ENCODE peak calls at places on chromosomes 6 and 20, in eight cellular contexts. D, J, B, S, N, E, X and T are unnamed samples.

GRCh38 chr6:132590362-132590761 is 821 bp upstream of the TAAR5 start:
- DNase-seq in J (no peak), E (no peak), X (no peak), D (no peak), S (no peak), B (no peak), N (no peak), T (no peak)

GRCh38 chr20:34968020-34968775 is 12.5 kb downstream of the MYH7B start:
- DNase-seq in J (no peak), N (no peak), X (no peak), D (no peak), E (no peak), B (no peak), S (no peak), T (no peak)

GRCh38 chr6:30213999-30214982 is 1.1 kb upstream of the TRIM26 start:
- DNase-seq in X (peak), D (peak), J (peak), N (no peak), S (peak), E (peak), B (peak), T (no peak)

GRCh38 chr6:137724018-137724403 is 143.0 kb upstream of the TNFAIP3 start:
- DNase-seq in S (no peak), B (no peak), D (no peak), X (no peak), J (no peak), E (no peak), N (no peak), T (no peak)

GRCh38 chr6:20708367-20709124 is 174.3 kb downstream of the CDKAL1 start:
- DNase-seq in E (no peak), N (no peak), X (no peak), S (no peak), D (no peak), J (no peak), B (no peak), T (no peak)

GRCh38 chr6:82588020-82588419 is 224.4 kb downstream of the TPBG start:
- DNase-seq in E (no peak), N (no peak), J (no peak), X (no peak), S (no peak), B (no peak), D (no peak), T (no peak)

GRCh38 chr6:68777956-68778355 is 142.9 kb downstream of the ADGRB3 start:
- DNase-seq in S (no peak), J (peak), X (no peak), E (no peak), D (peak), N (no peak), B (no peak), T (no peak)

GRCh38 chr6:36627801-36628246 is 33.7 kb downstream of the SRSF3 start:
- DNase-seq in J (no peak), B (no peak), D (peak), N (no peak), E (peak), S (no peak), X (no peak), T (no peak)

GRCh38 chr20:56004611-56005388 is 519 bp downstream of the CBLN4 start:
- DNase-seq in J (no peak), E (no peak), X (no peak), N (no peak), S (no peak), D (no peak), B (no peak), T (no peak)

GRCh38 chr20:33702861-33703260 is 16.7 kb upstream of the E2F1 start:
- DNase-seq in E (no peak), S (no peak), D (no peak), J (no peak), B (no peak), N (no peak), X (no peak), T (no peak)

GRCh38 chr20:2693996-2694471 is 1.5 kb downstream of the EBF4 start:
- DNase-seq in B (no peak), E (peak), S (no peak), J (no peak), X (peak), D (no peak), N (no peak), T (no peak)

GRCh38 chr6:44016131-44016870 is 111.0 kb downstream of the MRPL14 start:
- DNase-seq in X (no peak), D (no peak), S (no peak), E (no peak), N (no peak), J (no peak), B (no peak), T (no peak)

GRCh38 chr20:46814366-46815232 is 80.0 kb upstream of the EYA2 start:
- DNase-seq in N (no peak), S (no peak), J (no peak), D (peak), B (no peak), E (no peak), X (no peak), T (no peak)

GRCh38 chr6:3838992-3839867 is 9.9 kb upstream of the FAM50B start:
- DNase-seq in X (no peak), S (no peak), J (no peak), D (peak), N (no peak), B (no peak), E (no peak), T (no peak)

GRCh38 chr6:150202404-150202803 is 59.6 kb downstream of the PPP1R14C start:
- DNase-seq in D (no peak), B (no peak), E (peak), X (no peak), S (no peak), J (no peak), N (no peak), T (no peak)

GRCh38 chr6:165988757-165989456 is 178.7 kb downstream of the TBXT start:
- DNase-seq in S (no peak), B (no peak), J (no peak), X (no peak), E (no peak), D (no peak), N (no peak), T (no peak)

GRCh38 chr6:126513198-126513597 is 173.3 kb downstream of the CENPW start:
- DNase-seq in X (no peak), D (no peak), E (no peak), J (no peak), B (no peak), N (no peak), S (no peak), T (no peak)

GRCh38 chr20:10769700-10770099 is 95.9 kb upstream of the JAG1 start:
- DNase-seq in J (no peak), B (no peak), D (no peak), X (no peak), S (no peak), N (no peak), E (no peak), T (peak)

GRCh38 chr20:23161968-23162696 is 76.0 kb upstream of the CD93 start:
- DNase-seq in B (no peak), X (no peak), D (no peak), J (no peak), E (peak), S (no peak), N (no peak), T (no peak)

GRCh38 chr6:167778497-167779122 is 48.1 kb upstream of the AFDN start:
- DNase-seq in S (no peak), E (peak), X (no peak), D (no peak), J (no peak), B (no peak), N (no peak), T (no peak)

GRCh38 chr6:95576218-95576617 is 1.1 kb upstream of the MANEA start:
- DNase-seq in J (peak), D (no peak), E (no peak), S (no peak), B (no peak), X (no peak), N (no peak), T (no peak)

GRCh38 chr20:53582574-53583351 is 10.9 kb downstream of the ZNF217 start:
- DNase-seq in E (no peak), X (no peak), N (no peak), S (no peak), B (peak), J (no peak), D (peak), T (no peak)

GRCh38 chr6:37433657-37434271 is 743 bp downstream of the CMTR1 start:
- DNase-seq in N (peak), S (no peak), D (no peak), B (peak), X (peak), J (peak), E (no peak), T (peak)

GRCh38 chr20:19723834-19724430 is 34.1 kb upstream of the RIN2 start:
- DNase-seq in X (no peak), N (no peak), D (no peak), B (no peak), E (no peak), J (no peak), S (no peak), T (no peak)

GRCh38 chr6:32192608-32193039 is at the start of gene GPSM3:
- DNase-seq in E (peak), J (peak), B (no peak), D (no peak), S (no peak), X (no peak), N (peak), T (peak)

GRCh38 chr6:72619883-72620696 is 1.8 kb upstream of the KCNQ5 start:
- DNase-seq in X (peak), J (peak), D (no peak), B (peak), S (peak), E (peak), N (peak), T (peak)

GRCh38 chr6:100472674-100473073 is 8.0 kb upstream of the SIM1 start:
- DNase-seq in N (no peak), X (no peak), E (no peak), S (no peak), J (no peak), D (no peak), B (no peak), T (no peak)

GRCh38 chr6:21931641-21932335 is 338.2 kb downstream of the SOX4 start:
- DNase-seq in E (no peak), D (no peak), X (no peak), J (no peak), N (no peak), S (no peak), B (no peak), T (no peak)

GRCh38 chr6:6766230-6766905 is 177.8 kb downstream of the LY86 start:
- DNase-seq in D (no peak), S (no peak), X (no peak), N (no peak), E (no peak), J (no peak), B (no peak), T (no peak)

GRCh38 chr20:58039569-58040092 is 188.8 kb downstream of the ANKRD60 start:
- DNase-seq in E (peak), J (no peak), S (no peak), N (no peak), X (no peak), D (no peak), B (no peak), T (no peak)

GRCh38 chr6:39493717-39494116 is 171.2 kb upstream of the KCNK16 start:
- DNase-seq in B (no peak), X (no peak), D (no peak), S (no peak), E (no peak), N (no peak), J (no peak), T (no peak)